ENCODE peak calls at places on chromosomes 16 and 17, in eight cellular contexts. V is NCI-H524 treated with DMSO at 0.1 percent for 48 hours, T is NCI-H748 treated with DMSO at 0.1 percent for 48 hours, S is endothelial cell, I is GDM1, D is Kasumi-1, B is EH, A is T-helper 2 cell. J is an unnamed sample.

GRCh38 chr17:82160081-82160480 is 52.6 kb downstream of the CCDC57 start:
- DNase-seq in V (no peak), T (no peak), S (no peak), I (no peak), D (no peak), B (peak; percentile 13), A (no peak), J (no peak)

GRCh38 chr17:76529224-76529642 is 8.3 kb downstream of the CYGB start:
- DNase-seq in V (no peak), T (no peak), S (no peak), I (no peak), D (no peak), B (peak; percentile 94), A (no peak), J (no peak)

GRCh38 chr16:4981473-4981872 is 23.3 kb downstream of the SEC14L5 start:
- DNase-seq in V (no peak), T (no peak), S (no peak), I (no peak), D (no peak), B (no peak), A (no peak), J (no peak)

GRCh38 chr16:89615596-89616090 is 2.2 kb downstream of the DPEP1 start:
- DNase-seq in V (no peak), T (no peak), S (no peak), I (no peak), D (no peak), B (no peak), A (no peak), J (no peak)

GRCh38 chr17:63039899-63040602 is 74.0 kb downstream of the TANC2 start:
- DNase-seq in V (no peak), T (peak; percentile 88), S (no peak), I (no peak), D (no peak), B (peak; percentile 70), A (no peak), J (no peak)

GRCh38 chr17:3754458-3755334 is 31.0 kb downstream of the HASPIN start:
- DNase-seq in V (no peak), T (peak; percentile 99), S (peak; percentile 58), I (no peak), D (no peak), B (no peak), A (peak; percentile 80), J (peak; percentile 80)

GRCh38 chr17:8020776-8021564 is 17.9 kb upstream of the ALOX15B start:
- DNase-seq in V (no peak), T (no peak), S (no peak), I (no peak), D (no peak), B (no peak), A (no peak), J (no peak)

GRCh38 chr16:73154063-73154870 is 106.3 kb upstream of the ZFHX3 start:
- DNase-seq in V (no peak), T (no peak), S (peak; percentile 55), I (peak; percentile 76), D (peak; percentile 99), B (no peak), A (no peak), J (no peak)

GRCh38 chr16:27199235-27199586 is 4.1 kb upstream of the KDM8 start:
- DNase-seq in V (no peak), T (no peak), S (no peak), I (no peak), D (no peak), B (no peak), A (no peak), J (no peak)

GRCh38 chr17:2814499-2815341 is 18.5 kb downstream of the RAP1GAP2 start:
- DNase-seq in V (no peak), T (no peak), S (no peak), I (peak; percentile 81), D (no peak), B (no peak), A (peak; percentile 79), J (peak; percentile 100)

GRCh38 chr17:13626703-13627102 is 25.0 kb upstream of the HS3ST3A1 start:
- DNase-seq in V (no peak), T (no peak), S (no peak), I (no peak), D (no peak), B (peak; percentile 79), A (no peak), J (no peak)

GRCh38 chr16:9092282-9092962 is 978 bp downstream of the HAPSTR1 start:
- DNase-seq in V (no peak), T (no peak), S (peak; percentile 39), I (no peak), D (no peak), B (peak; percentile 30), A (peak; percentile 41), J (peak; percentile 52)

GRCh38 chr17:36817483-36818048 is 119.7 kb upstream of the LHX1 start:
- DNase-seq in V (no peak), T (no peak), S (no peak), I (no peak), D (no peak), B (no peak), A (no peak), J (no peak)

GRCh38 chr17:31424944-31425582 is 33.6 kb downstream of the RAB11FIP4 start:
- DNase-seq in V (peak; percentile 30), T (no peak), S (no peak), I (no peak), D (no peak), B (no peak), A (no peak), J (no peak)

GRCh38 chr16:79183571-79183970 is 417.0 kb downstream of the MAF start:
- DNase-seq in V (no peak), T (no peak), S (no peak), I (no peak), D (no peak), B (no peak), A (no peak), J (no peak)

GRCh38 chr17:4477286-4477791 is 21.3 kb upstream of the SPNS2 start:
- DNase-seq in V (no peak), T (no peak), S (no peak), I (no peak), D (no peak), B (no peak), A (no peak), J (no peak)

GRCh38 chr16:88200896-88201185 is 181.9 kb upstream of the ZNF469 start:
- DNase-seq in V (no peak), T (no peak), S (no peak), I (no peak), D (no peak), B (no peak), A (no peak), J (no peak)

GRCh38 chr17:45770632-45771472 is 13.3 kb upstream of the CRHR1 start:
- DNase-seq in V (no peak), T (no peak), S (no peak), I (no peak), D (no peak), B (no peak), A (no peak), J (no peak)

GRCh38 chr17:64418506-64419339 is 28.1 kb upstream of the PECAM1 start:
- DNase-seq in V (peak; percentile 30), T (peak; percentile 55), S (no peak), I (peak; percentile 49), D (peak; percentile 96), B (peak; percentile 75), A (no peak), J (peak; percentile 68)

GRCh38 chr17:68591583-68591982 is 9.6 kb downstream of the FAM20A start:
- DNase-seq in V (no peak), T (no peak), S (no peak), I (no peak), D (no peak), B (no peak), A (no peak), J (no peak)

GRCh38 chr17:44001461-44001920 is 2.9 kb upstream of the NAGS start:
- DNase-seq in V (no peak), T (no peak), S (no peak), I (no peak), D (no peak), B (peak; percentile 26), A (no peak), J (no peak)